ENCODE peak calls at places on chromosome 11, in five cellular contexts. One of them, this sample, is unnamed.

GRCh38 chr11:65426839-65427690 is 4.5 kb downstream of the NEAT1 start:
- DNase-seq in lower leg skin: peak
- DNase-seq in heart left ventricle: no peak
- DNase-seq in kidney: peak
- DNase-seq in mucosa of descending colon: peak
- DNase-seq in this sample: peak

GRCh38 chr11:269146-269890 is 8.9 kb upstream of the NLRP6 start:
- DNase-seq in lower leg skin: peak
- DNase-seq in heart left ventricle: no peak
- DNase-seq in kidney: peak
- DNase-seq in mucosa of descending colon: no peak
- DNase-seq in this sample: peak

GRCh38 chr11:10388096-10388495 is 67.0 kb upstream of the AMPD3 start:
- DNase-seq in lower leg skin: no peak
- DNase-seq in heart left ventricle: no peak
- DNase-seq in kidney: no peak
- DNase-seq in mucosa of descending colon: no peak
- DNase-seq in this sample: no peak

GRCh38 chr11:62280452-62280851 is 10.5 kb downstream of the SCGB2A2 start:
- DNase-seq in lower leg skin: no peak
- DNase-seq in heart left ventricle: no peak
- DNase-seq in kidney: no peak
- DNase-seq in mucosa of descending colon: no peak
- DNase-seq in this sample: no peak

GRCh38 chr11:134561348-134561720 is 149.3 kb upstream of the B3GAT1 start:
- DNase-seq in lower leg skin: peak
- DNase-seq in heart left ventricle: no peak
- DNase-seq in kidney: no peak
- DNase-seq in mucosa of descending colon: no peak
- DNase-seq in this sample: no peak

GRCh38 chr11:30172872-30173271 is 57.9 kb upstream of the FSHB start:
- DNase-seq in lower leg skin: no peak
- DNase-seq in heart left ventricle: no peak
- DNase-seq in kidney: no peak
- DNase-seq in mucosa of descending colon: no peak
- DNase-seq in this sample: no peak

GRCh38 chr11:3160252-3161031 is 4.7 kb downstream of the OSBPL5 start:
- DNase-seq in lower leg skin: peak
- DNase-seq in heart left ventricle: peak
- DNase-seq in kidney: peak
- DNase-seq in mucosa of descending colon: peak
- DNase-seq in this sample: peak

GRCh38 chr11:107988397-107989158 is 20.1 kb upstream of the CUL5 start:
- DNase-seq in lower leg skin: no peak
- DNase-seq in heart left ventricle: no peak
- DNase-seq in kidney: no peak
- DNase-seq in mucosa of descending colon: no peak
- DNase-seq in this sample: no peak

GRCh38 chr11:70270877-70271634 is 566 bp downstream of the PPFIA1 start:
- DNase-seq in lower leg skin: peak
- DNase-seq in heart left ventricle: peak
- DNase-seq in kidney: peak
- DNase-seq in mucosa of descending colon: peak
- DNase-seq in this sample: peak

GRCh38 chr11:34263462-34264186 is 94.2 kb downstream of the ABTB2 start:
- DNase-seq in lower leg skin: no peak
- DNase-seq in heart left ventricle: peak
- DNase-seq in kidney: peak
- DNase-seq in mucosa of descending colon: peak
- DNase-seq in this sample: peak

DNA sequence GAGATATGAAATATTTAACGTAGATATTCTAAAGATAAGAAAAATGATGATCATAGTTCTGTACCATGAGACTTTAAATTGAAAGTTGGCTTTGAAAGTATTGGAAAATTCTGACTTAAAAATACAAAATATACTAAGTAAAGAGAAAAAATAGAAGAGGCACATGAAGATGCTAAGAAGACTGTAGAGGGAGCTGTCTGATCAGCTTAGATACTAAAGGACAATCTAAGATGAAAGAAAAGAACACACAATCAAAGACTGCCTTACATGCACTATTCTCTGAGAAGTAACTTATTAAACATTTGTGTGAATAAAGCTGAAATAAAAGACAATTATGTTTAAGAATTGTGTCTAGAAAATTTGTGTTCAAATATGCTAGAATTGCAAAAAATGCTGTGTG is 55.1 kb downstream of the RBMXL2 start:
- DNase-seq in lower leg skin: no peak
- DNase-seq in heart left ventricle: no peak
- DNase-seq in kidney: no peak
- DNase-seq in mucosa of descending colon: no peak
- DNase-seq in this sample: peak
- TF ChIP-seq CTCF in lower leg skin: no peak
- TF ChIP-seq CTCF in heart left ventricle: peak
- TF ChIP-seq CTCF in kidney: peak
- TF ChIP-seq CTCF in mucosa of descending colon: no peak
- TF ChIP-seq CTCF in this sample: peak

GRCh38 chr11:27440090-27440489 is 32.5 kb downstream of the LGR4 start:
- DNase-seq in lower leg skin: no peak
- DNase-seq in heart left ventricle: no peak
- DNase-seq in kidney: no peak
- DNase-seq in mucosa of descending colon: no peak
- DNase-seq in this sample: no peak

GRCh38 chr11:27443746-27444465 is 28.7 kb downstream of the LGR4 start:
- DNase-seq in lower leg skin: no peak
- DNase-seq in heart left ventricle: no peak
- DNase-seq in kidney: no peak
- DNase-seq in mucosa of descending colon: no peak
- DNase-seq in this sample: no peak

GRCh38 chr11:27447288-27447914 is 25.2 kb downstream of the LGR4 start:
- DNase-seq in lower leg skin: no peak
- DNase-seq in heart left ventricle: no peak
- DNase-seq in kidney: no peak
- DNase-seq in mucosa of descending colon: no peak
- DNase-seq in this sample: no peak

GRCh38 chr11:27445625-27446024 is 27.0 kb downstream of the LGR4 start:
- DNase-seq in lower leg skin: no peak
- DNase-seq in heart left ventricle: no peak
- DNase-seq in kidney: no peak
- DNase-seq in mucosa of descending colon: no peak
- DNase-seq in this sample: no peak

GRCh38 chr11:27444801-27445215 is 27.8 kb downstream of the LGR4 start:
- DNase-seq in lower leg skin: no peak
- DNase-seq in heart left ventricle: no peak
- DNase-seq in kidney: no peak
- DNase-seq in mucosa of descending colon: no peak
- DNase-seq in this sample: no peak
- H3K4me3 ChIP-seq in lower leg skin: no peak
- H3K4me3 ChIP-seq in heart left ventricle: no peak
- H3K4me3 ChIP-seq in kidney: no peak
- H3K4me3 ChIP-seq in mucosa of descending colon: no peak
- H3K4me3 ChIP-seq in this sample: no peak

DNA sequence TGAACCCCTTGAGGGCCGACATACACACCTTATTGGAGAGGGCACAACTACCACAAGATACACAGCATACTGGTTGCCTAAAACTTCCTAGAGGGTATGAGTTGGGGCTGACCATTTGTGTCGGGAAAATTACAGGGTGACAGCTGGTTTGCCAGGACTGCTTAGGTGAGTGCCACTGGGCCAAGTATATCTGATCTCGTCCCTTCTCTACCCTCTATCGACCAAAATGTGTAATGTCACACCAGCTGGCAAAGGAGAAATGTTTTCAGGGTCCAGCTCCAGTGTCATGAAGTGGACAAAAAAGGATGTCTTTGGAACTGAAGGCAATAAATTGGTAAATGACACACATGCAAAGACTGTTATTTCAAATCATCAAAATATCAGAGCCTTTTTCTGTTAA is 126.1 kb downstream of the PGR start:
- DNase-seq in lower leg skin: no peak
- DNase-seq in heart left ventricle: no peak
- DNase-seq in kidney: no peak
- DNase-seq in mucosa of descending colon: no peak
- DNase-seq in this sample: no peak
- TF ChIP-seq CTCF in lower leg skin: no peak
- TF ChIP-seq CTCF in heart left ventricle: no peak
- TF ChIP-seq CTCF in kidney: no peak
- TF ChIP-seq CTCF in mucosa of descending colon: no peak
- TF ChIP-seq CTCF in this sample: peak

DNA sequence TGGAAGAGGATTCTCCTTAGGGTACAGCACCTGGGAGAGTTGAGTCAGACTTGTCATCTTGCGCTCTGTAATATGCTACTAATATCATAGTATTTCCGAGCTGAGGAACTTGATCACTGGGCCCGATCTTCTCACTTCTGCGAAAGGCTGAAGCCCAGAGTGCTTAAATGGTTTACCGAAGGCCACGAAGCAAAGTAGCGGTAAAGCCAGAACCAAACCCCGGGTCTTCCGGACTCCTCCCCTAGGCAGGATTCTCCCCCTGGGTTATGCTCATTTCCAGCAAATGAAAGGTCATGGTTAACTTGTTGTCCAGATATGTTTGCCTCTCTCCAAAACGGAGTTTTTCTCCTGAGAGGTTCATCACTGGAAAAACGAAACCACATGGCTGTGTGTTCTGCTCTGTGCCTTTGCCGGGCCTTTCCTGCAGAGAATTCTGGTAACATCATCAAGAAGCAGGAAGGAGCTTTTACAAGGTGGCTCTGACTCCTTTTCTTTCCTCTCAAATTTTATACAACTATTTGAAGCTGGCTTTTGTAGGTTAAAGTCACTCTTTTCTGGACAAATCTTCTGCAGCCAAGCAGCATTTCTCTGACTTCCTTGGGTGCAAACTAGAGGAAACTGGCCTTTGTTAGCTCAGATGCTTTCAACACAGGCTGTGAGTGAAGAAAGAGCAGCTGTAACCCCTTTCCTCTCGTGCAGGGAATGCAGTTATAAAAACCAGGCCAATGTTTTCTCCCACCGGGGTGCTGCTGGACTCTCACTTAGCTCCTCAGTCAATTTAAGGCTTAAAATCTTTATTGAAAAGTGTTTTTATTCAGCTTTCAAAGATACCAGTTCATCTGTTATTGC is 35.5 kb downstream of the UBASH3B start:
- DNase-seq in lower leg skin: no peak
- DNase-seq in heart left ventricle: no peak
- DNase-seq in kidney: no peak
- DNase-seq in mucosa of descending colon: no peak
- DNase-seq in this sample: peak
- H3K4me3 ChIP-seq in lower leg skin: no peak
- H3K4me3 ChIP-seq in heart left ventricle: peak
- H3K4me3 ChIP-seq in kidney: no peak
- H3K4me3 ChIP-seq in mucosa of descending colon: no peak
- H3K4me3 ChIP-seq in this sample: peak

GRCh38 chr11:75814686-75815344 is at the start of gene UVRAG:
- DNase-seq in lower leg skin: peak
- DNase-seq in heart left ventricle: peak
- DNase-seq in kidney: peak
- DNase-seq in mucosa of descending colon: peak
- DNase-seq in this sample: peak
- TF ChIP-seq CTCF in lower leg skin: no peak
- TF ChIP-seq CTCF in heart left ventricle: no peak
- TF ChIP-seq CTCF in kidney: peak
- TF ChIP-seq CTCF in mucosa of descending colon: no peak
- TF ChIP-seq CTCF in this sample: no peak